ENCODE peak calls at places on chromosomes 1 and 21, in six cellular contexts. V is BJ, Z is substantia nigra, L is Panc1, E is retina, I is NCI-H1694. H is an unnamed sample.

GRCh38 chr1:91567583-91567982 is 66.9 kb downstream of the CDC7 start:
- DNase-seq in V (no peak), Z (no peak), L (no peak), E (no peak), I (no peak), H (no peak)

GRCh38 chr1:25821630-25822091 is 1.9 kb downstream of the MTFR1L start:
- DNase-seq in V (no peak), Z (no peak), L (no peak), E (no peak), I (no peak), H (no peak)

GRCh38 chr21:17491716-17492414 is 21.0 kb upstream of the CXADR start:
- DNase-seq in V (peak), Z (no peak), L (peak), E (no peak), I (no peak), H (no peak)

GRCh38 chr1:182185147-182185546 is 123.6 kb upstream of the ZNF648 start:
- DNase-seq in V (no peak), Z (no peak), L (no peak), E (no peak), I (no peak), H (no peak)

GRCh38 chr1:111600886-111601386 is 18.7 kb upstream of the RAP1A start:
- DNase-seq in V (no peak), Z (no peak), L (no peak), E (no peak), I (no peak), H (no peak)

GRCh38 chr1:112514901-112515300 is 6.1 kb downstream of the WNT2B start:
- DNase-seq in V (no peak), Z (no peak), L (no peak), E (no peak), I (no peak), H (no peak)

GRCh38 chr21:33924766-33925100 is 9.1 kb upstream of the ATP5PO start:
- DNase-seq in V (no peak), Z (no peak), L (no peak), E (no peak), I (peak), H (peak)

GRCh38 chr1:154619181-154619948 is 11.4 kb upstream of the ADAR start:
- DNase-seq in V (no peak), Z (no peak), L (no peak), E (no peak), I (no peak), H (no peak)

GRCh38 chr1:173856903-173857302 is 10.9 kb downstream of the GAS5 start:
- DNase-seq in V (no peak), Z (no peak), L (no peak), E (no peak), I (no peak), H (no peak)

GRCh38 chr1:65231718-65232330 is 77.5 kb upstream of the DNAJC6 start:
- DNase-seq in V (no peak), Z (no peak), L (no peak), E (no peak), I (no peak), H (no peak)

GRCh38 chr1:41802532-41803501 is 115.9 kb downstream of the HIVEP3 start:
- DNase-seq in V (no peak), Z (peak), L (no peak), E (no peak), I (no peak), H (no peak)

GRCh38 chr1:19981507-19982312 is 2.3 kb upstream of the PLA2G2A start:
- DNase-seq in V (no peak), Z (no peak), L (no peak), E (no peak), I (no peak), H (peak)

GRCh38 chr1:169368406-169368769 is 393 bp downstream of the BLZF1 start:
- DNase-seq in V (no peak), Z (no peak), L (no peak), E (no peak), I (no peak), H (no peak)

GRCh38 chr1:203046984-203047630 is 20.8 kb downstream of the PPFIA4 start:
- DNase-seq in V (peak), Z (no peak), L (no peak), E (no peak), I (no peak), H (no peak)

GRCh38 chr1:159141584-159142518 is 29.6 kb upstream of the CADM3 start:
- DNase-seq in V (no peak), Z (no peak), L (no peak), E (peak), I (no peak), H (no peak)

GRCh38 chr21:29656504-29657227 is 283.1 kb downstream of the GRIK1 start:
- DNase-seq in V (peak), Z (no peak), L (peak), E (no peak), I (no peak), H (no peak)

GRCh38 chr1:33228935-33229487 is 27.3 kb upstream of the ZNF362 start:
- DNase-seq in V (peak), Z (no peak), L (no peak), E (no peak), I (peak), H (no peak)

GRCh38 chr21:33937931-33938339 is 22.3 kb upstream of the ATP5PO start:
- DNase-seq in V (no peak), Z (no peak), L (no peak), E (no peak), I (no peak), H (no peak)

GRCh38 chr1:51564124-51564523 is 45.1 kb upstream of the EPS15 start:
- DNase-seq in V (no peak), Z (no peak), L (no peak), E (no peak), I (no peak), H (no peak)

GRCh38 chr1:24952413-24952841 is 22.4 kb upstream of the RUNX3 start:
- DNase-seq in V (no peak), Z (no peak), L (no peak), E (no peak), I (no peak), H (no peak)

GRCh38 chr1:197763769-197764168 is 11.5 kb downstream of the DENND1B start:
- DNase-seq in V (no peak), Z (no peak), L (no peak), E (no peak), I (no peak), H (no peak)

GRCh38 chr1:180188103-180188506 is 33.4 kb downstream of the QSOX1 start:
- DNase-seq in V (no peak), Z (peak), L (peak), E (peak), I (peak), H (peak)

GRCh38 chr21:44356636-44357035 is 3.2 kb downstream of the TRPM2 start:
- DNase-seq in V (no peak), Z (no peak), L (no peak), E (no peak), I (no peak), H (no peak)

GRCh38 chr1:13700521-13701273 is 709 bp downstream of the PRDM2 start:
- DNase-seq in V (no peak), Z (no peak), L (no peak), E (peak), I (no peak), H (no peak)

GRCh38 chr1:110880708-110881374 is 7.9 kb downstream of the CD53 start:
- DNase-seq in V (no peak), Z (no peak), L (no peak), E (no peak), I (no peak), H (no peak)

GRCh38 chr1:24464378-24464770 is 38.3 kb upstream of the RCAN3 start:
- DNase-seq in V (peak), Z (no peak), L (no peak), E (no peak), I (no peak), H (no peak)

GRCh38 chr1:201224671-201225400 is 34.2 kb downstream of the IGFN1 start:
- DNase-seq in V (no peak), Z (no peak), L (no peak), E (no peak), I (no peak), H (no peak)

GRCh38 chr1:203172184-203173115 is 3.2 kb downstream of the MYBPH start:
- DNase-seq in V (no peak), Z (peak), L (peak), E (peak), I (peak), H (peak)